ENCODE peak calls at places on chromosomes 16 and 17, in eight cellular contexts. L, G, S, A, Y, P, Z and K are unnamed samples.

GRCh38 chr17:38451840-38452529 is 23.7 kb downstream of the ARHGAP23 start:
- DNase-seq in L (peak; percentile 41), G (no peak), S (no peak), A (no peak), Y (peak; percentile 65), P (peak; percentile 80), Z (no peak), K (no peak)

GRCh38 chr16:74743668-74744299 is 30.8 kb downstream of the FA2H start:
- DNase-seq in L (no peak), G (peak; percentile 17), S (no peak), A (no peak), Y (no peak), P (peak; percentile 95), Z (no peak), K (no peak)

GRCh38 chr17:8739104-8739503 is 5.5 kb downstream of the CCDC42 start:
- DNase-seq in L (no peak), G (no peak), S (no peak), A (no peak), Y (peak; percentile 89), P (no peak), Z (no peak), K (no peak)

GRCh38 chr17:50168319-50168718 is 2.5 kb downstream of the SGCA start:
- DNase-seq in L (no peak), G (no peak), S (no peak), A (no peak), Y (no peak), P (no peak), Z (no peak), K (no peak)

GRCh38 chr16:88013091-88013609 is 61.9 kb downstream of the BANP start:
- DNase-seq in L (no peak), G (no peak), S (no peak), A (peak; percentile 56), Y (no peak), P (peak; percentile 77), Z (no peak), K (no peak)

GRCh38 chr16:88763502-88764053 is 21.4 kb downstream of the PIEZO1 start:
- DNase-seq in L (no peak), G (no peak), S (no peak), A (no peak), Y (peak; percentile 93), P (peak; percentile 52), Z (no peak), K (no peak)

GRCh38 chr16:16095646-16096045 is 127.6 kb downstream of the ABCC6 start:
- DNase-seq in L (no peak), G (no peak), S (no peak), A (no peak), Y (no peak), P (no peak), Z (no peak), K (no peak)

GRCh38 chr17:2853111-2853721 is 57.0 kb downstream of the RAP1GAP2 start:
- DNase-seq in L (no peak), G (no peak), S (no peak), A (peak; percentile 77), Y (peak; percentile 72), P (peak; percentile 24), Z (peak; percentile 27), K (no peak)

GRCh38 chr17:81256616-81257015 is 17.5 kb downstream of the NDUFAF8 start:
- DNase-seq in L (no peak), G (no peak), S (no peak), A (no peak), Y (no peak), P (peak; percentile 60), Z (no peak), K (no peak)

GRCh38 chr17:77445908-77446535 is 305.3 kb downstream of the SEC14L1 start:
- DNase-seq in L (no peak), G (peak; percentile 78), S (no peak), A (peak; percentile 87), Y (no peak), P (no peak), Z (no peak), K (peak; percentile 81)

GRCh38 chr16:4981473-4981872 is 23.3 kb downstream of the SEC14L5 start:
- DNase-seq in L (no peak), G (no peak), S (no peak), A (no peak), Y (no peak), P (no peak), Z (no peak), K (no peak)

GRCh38 chr17:19768046-19768782 is 20.1 kb upstream of the ALDH3A1 start:
- DNase-seq in L (no peak), G (no peak), S (no peak), A (no peak), Y (no peak), P (no peak), Z (no peak), K (peak; percentile 10)